ENCODE peak calls at places on chromosome 7, in five cellular contexts. One of them, this sample, is unnamed.

GRCh38 chr7:81256991-81257390 is 338.1 kb upstream of the SEMA3C start:
- DNase-seq in GM12878: no peak
- DNase-seq in H1: peak
- DNase-seq in HepG2: peak
- DNase-seq in K562: no peak
- DNase-seq in this sample: peak

GRCh38 chr7:77338260-77338659 is 77.9 kb downstream of the GSAP start:
- DNase-seq in H1: no peak
- DNase-seq in GM12878: no peak
- DNase-seq in HepG2: no peak
- DNase-seq in K562: no peak
- DNase-seq in this sample: no peak

GRCh38 chr7:666454-667292 is 59.8 kb upstream of the DNAAF5 start:
- DNase-seq in GM12878: no peak
- DNase-seq in HepG2: no peak
- DNase-seq in H1: no peak
- DNase-seq in K562: no peak
- DNase-seq in this sample: no peak

GRCh38 chr7:46369933-46370654 is 449.0 kb upstream of the IGFBP3 start:
- DNase-seq in GM12878: no peak
- DNase-seq in H1: no peak
- DNase-seq in HepG2: no peak
- DNase-seq in K562: no peak
- DNase-seq in this sample: no peak

GRCh38 chr7:17501461-17502208 is 203.2 kb downstream of the AHR start:
- DNase-seq in HepG2: no peak
- DNase-seq in GM12878: no peak
- DNase-seq in H1: no peak
- DNase-seq in K562: no peak
- DNase-seq in this sample: no peak

GRCh38 chr7:134527979-134528371 is 608 bp downstream of the AKR1B10 start:
- DNase-seq in K562: no peak
- DNase-seq in GM12878: no peak
- DNase-seq in HepG2: peak
- DNase-seq in H1: no peak
- DNase-seq in this sample: no peak

GRCh38 chr7:96508371-96508770 is 186.5 kb upstream of the SLC25A13 start:
- DNase-seq in HepG2: no peak
- DNase-seq in H1: no peak
- DNase-seq in GM12878: no peak
- DNase-seq in K562: no peak
- DNase-seq in this sample: no peak

GRCh38 chr7:106517508-106517907 is 143.4 kb downstream of the CCDC71L start:
- DNase-seq in HepG2: no peak
- DNase-seq in GM12878: no peak
- DNase-seq in H1: no peak
- DNase-seq in K562: no peak
- DNase-seq in this sample: no peak

GRCh38 chr7:147586110-147586509 is 1004.5 kb upstream of the C7orf33 start:
- DNase-seq in HepG2: no peak
- DNase-seq in K562: no peak
- DNase-seq in H1: no peak
- DNase-seq in GM12878: no peak
- DNase-seq in this sample: no peak

GRCh38 chr7:105337529-105337928 is 51.2 kb downstream of the SRPK2 start:
- DNase-seq in GM12878: no peak
- DNase-seq in H1: no peak
- DNase-seq in HepG2: no peak
- DNase-seq in K562: no peak
- DNase-seq in this sample: no peak

GRCh38 chr7:94394399-94395140 is at the start of gene COL1A2:
- DNase-seq in K562: peak
- DNase-seq in HepG2: no peak
- DNase-seq in GM12878: no peak
- DNase-seq in H1: no peak
- DNase-seq in this sample: peak

GRCh38 chr7:35359423-35359822 is 105.5 kb upstream of the TBX20 start:
- DNase-seq in H1: no peak
- DNase-seq in HepG2: no peak
- DNase-seq in K562: no peak
- DNase-seq in GM12878: no peak
- DNase-seq in this sample: no peak

GRCh38 chr7:27030393-27031001 is 65.3 kb downstream of the HOXA1 start:
- DNase-seq in GM12878: no peak
- DNase-seq in H1: no peak
- DNase-seq in K562: no peak
- DNase-seq in HepG2: no peak
- DNase-seq in this sample: no peak

GRCh38 chr7:1058821-1059199 is 14.5 kb downstream of the GPR146 start:
- DNase-seq in K562: no peak
- DNase-seq in HepG2: no peak
- DNase-seq in GM12878: no peak
- DNase-seq in H1: no peak
- DNase-seq in this sample: no peak

GRCh38 chr7:27142562-27143021 is 889 bp downstream of the HOXA5 start:
- DNase-seq in H1: no peak
- DNase-seq in GM12878: no peak
- DNase-seq in K562: no peak
- DNase-seq in HepG2: no peak
- DNase-seq in this sample: no peak

GRCh38 chr7:17523813-17524741 is 225.6 kb downstream of the AHR start:
- DNase-seq in GM12878: no peak
- DNase-seq in H1: no peak
- DNase-seq in HepG2: peak
- DNase-seq in K562: no peak
- DNase-seq in this sample: no peak

GRCh38 chr7:105594034-105594433 is 12.7 kb upstream of the EFCAB10 start:
- DNase-seq in HepG2: no peak
- DNase-seq in GM12878: no peak
- DNase-seq in K562: no peak
- DNase-seq in H1: no peak
- DNase-seq in this sample: no peak

GRCh38 chr7:1887251-1887650 is 217.2 kb downstream of the ELFN1 start:
- DNase-seq in K562: no peak
- DNase-seq in H1: no peak
- DNase-seq in HepG2: no peak
- DNase-seq in GM12878: no peak
- DNase-seq in this sample: no peak

GRCh38 chr7:83937930-83938329 is 256.7 kb downstream of the SEMA3A start:
- DNase-seq in HepG2: no peak
- DNase-seq in GM12878: no peak
- DNase-seq in K562: no peak
- DNase-seq in H1: no peak
- DNase-seq in this sample: no peak

GRCh38 chr7:140484951-140485350 is 5.6 kb upstream of the MKRN1 start:
- DNase-seq in H1: no peak
- DNase-seq in GM12878: no peak
- DNase-seq in HepG2: no peak
- DNase-seq in K562: no peak
- DNase-seq in this sample: no peak

GRCh38 chr7:66181329-66181728 is 23.8 kb upstream of the TPST1 start:
- DNase-seq in H1: no peak
- DNase-seq in K562: no peak
- DNase-seq in HepG2: no peak
- DNase-seq in GM12878: no peak
- DNase-seq in this sample: no peak

GRCh38 chr7:158973941-158974785 is 117.8 kb downstream of the DYNC2I1 start:
- DNase-seq in HepG2: no peak
- DNase-seq in H1: no peak
- DNase-seq in K562: no peak
- DNase-seq in GM12878: no peak
- DNase-seq in this sample: peak

GRCh38 chr7:158976849-158977593 is 120.7 kb downstream of the DYNC2I1 start:
- DNase-seq in HepG2: peak
- DNase-seq in K562: peak
- DNase-seq in GM12878: peak
- DNase-seq in H1: peak
- DNase-seq in this sample: peak

GRCh38 chr7:158979023-158979529 is 122.7 kb downstream of the DYNC2I1 start:
- DNase-seq in H1: no peak
- DNase-seq in K562: no peak
- DNase-seq in HepG2: no peak
- DNase-seq in GM12878: no peak
- DNase-seq in this sample: no peak

GRCh38 chr7:158975526-158976467 is 119.4 kb downstream of the DYNC2I1 start:
- DNase-seq in GM12878: no peak
- DNase-seq in K562: peak
- DNase-seq in HepG2: peak
- DNase-seq in H1: no peak
- DNase-seq in this sample: peak

DNA sequence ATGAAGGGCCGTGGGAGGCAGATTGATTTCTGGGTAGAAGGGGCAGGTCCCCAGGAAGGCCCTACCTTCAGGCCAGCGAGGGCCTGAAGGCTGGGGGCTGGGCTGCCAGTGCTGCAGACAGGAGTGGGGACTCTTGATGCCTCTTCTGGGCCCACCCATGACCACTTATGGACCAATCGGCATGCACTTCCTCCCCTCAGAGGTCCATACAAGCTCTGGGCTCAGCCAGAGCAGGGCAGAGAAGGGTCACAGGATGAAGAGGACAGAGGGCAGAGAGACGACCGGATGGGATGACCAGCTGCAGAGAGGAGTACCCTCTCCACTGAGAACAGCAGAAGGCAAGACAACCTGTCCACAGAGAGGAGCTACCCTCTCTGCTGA is 120.1 kb downstream of the DYNC2I1 start:
- DNase-seq in H1: no peak
- DNase-seq in HepG2: peak
- DNase-seq in GM12878: peak
- DNase-seq in K562: no peak
- DNase-seq in this sample: no peak
- TF ChIP-seq ATF2 in H1: no peak
- TF ChIP-seq ATF2 in HepG2: no peak
- TF ChIP-seq ATF2 in GM12878: no peak
- TF ChIP-seq ATF2 in K562: no peak
- TF ChIP-seq ATF2 in this sample: no peak

GRCh38 chr7:131221061-131221460 is 106.6 kb upstream of the MKLN1 start:
- DNase-seq in GM12878: no peak
- DNase-seq in HepG2: no peak
- DNase-seq in K562: no peak
- DNase-seq in H1: no peak
- DNase-seq in this sample: no peak
- TF ChIP-seq ATF2 in GM12878: no peak
- TF ChIP-seq ATF2 in HepG2: no peak
- TF ChIP-seq ATF2 in K562: no peak
- TF ChIP-seq ATF2 in H1: no peak
- TF ChIP-seq ATF2 in this sample: no peak

GRCh38 chr7:117716707-117717294 is 156.4 kb downstream of the CTTNBP2 start:
- DNase-seq in H1: no peak
- DNase-seq in K562: no peak
- DNase-seq in HepG2: no peak
- DNase-seq in GM12878: no peak
- DNase-seq in this sample: no peak
- TF ChIP-seq ATF2 in H1: no peak
- TF ChIP-seq ATF2 in K562: no peak
- TF ChIP-seq ATF2 in HepG2: no peak
- TF ChIP-seq ATF2 in GM12878: no peak
- TF ChIP-seq ATF2 in this sample: no peak

GRCh38 chr7:137331378-137331777 is 12.2 kb downstream of the PTN start:
- DNase-seq in HepG2: no peak
- DNase-seq in H1: no peak
- DNase-seq in K562: no peak
- DNase-seq in GM12878: no peak
- DNase-seq in this sample: no peak
- TF ChIP-seq ATF2 in HepG2: no peak
- TF ChIP-seq ATF2 in H1: no peak
- TF ChIP-seq ATF2 in K562: no peak
- TF ChIP-seq ATF2 in GM12878: no peak
- TF ChIP-seq ATF2 in this sample: no peak

GRCh38 chr7:128836729-128837348 is 6.6 kb downstream of the FLNC start:
- DNase-seq in K562: no peak
- DNase-seq in HepG2: no peak
- DNase-seq in H1: no peak
- DNase-seq in GM12878: no peak
- DNase-seq in this sample: no peak
- TF ChIP-seq ATF2 in K562: no peak
- TF ChIP-seq ATF2 in HepG2: no peak
- TF ChIP-seq ATF2 in H1: no peak
- TF ChIP-seq ATF2 in GM12878: no peak
- TF ChIP-seq ATF2 in this sample: no peak

DNA sequence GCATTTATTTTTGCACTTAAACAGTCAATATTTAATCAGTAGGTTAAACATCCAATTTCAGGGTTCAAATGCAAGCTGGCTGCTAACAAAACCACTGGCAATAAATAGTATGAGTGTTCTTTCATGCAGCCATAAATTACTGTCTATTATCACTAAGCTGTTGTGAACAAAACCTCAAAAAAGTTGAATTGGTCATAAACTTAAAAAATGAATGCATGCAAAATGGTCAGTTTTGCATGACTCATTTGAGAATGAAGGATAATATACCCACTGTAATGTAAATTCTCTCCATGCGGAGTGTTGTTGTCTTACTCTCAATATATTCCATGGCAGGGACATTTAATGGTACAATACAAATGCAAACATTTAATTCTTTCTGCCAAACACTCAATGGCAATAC is 226.4 kb downstream of the MAGI2 start:
- DNase-seq in GM12878: no peak
- DNase-seq in H1: no peak
- DNase-seq in HepG2: no peak
- DNase-seq in K562: no peak
- DNase-seq in this sample: no peak
- TF ChIP-seq ATF2 in GM12878: no peak
- TF ChIP-seq ATF2 in H1: no peak
- TF ChIP-seq ATF2 in HepG2: no peak
- TF ChIP-seq ATF2 in K562: no peak
- TF ChIP-seq ATF2 in this sample: no peak

GRCh38 chr7:74023786-74024185 is 4.2 kb upstream of the ELN start:
- DNase-seq in H1: no peak
- DNase-seq in HepG2: no peak
- DNase-seq in K562: no peak
- DNase-seq in GM12878: no peak
- DNase-seq in this sample: no peak
- TF ChIP-seq ATF2 in H1: no peak
- TF ChIP-seq ATF2 in HepG2: no peak
- TF ChIP-seq ATF2 in K562: no peak
- TF ChIP-seq ATF2 in GM12878: no peak
- TF ChIP-seq ATF2 in this sample: no peak

This sample was measured in WTC11.